ENCODE peak calls at places on chromosomes 5 and 9, in nine cellular contexts. N is astrocyte of the spinal cord, K is choroid plexus epithelial cell, S is left ventricle myocardium inferior, C is brain microvascular endothelial cell, B is endodermal cell, V is body of pancreas, L is fibroblast of pulmonary artery, F is PC-3. A is an unnamed sample.

GRCh38 chr5:138349842-138350635 is 2.4 kb upstream of the KDM3B start:
- DNase-seq in N (no peak), K (peak), S (no peak), C (no peak), B (peak), V (no peak), L (peak), F (no peak), A (peak)

GRCh38 chr5:154321546-154321945 is 124.3 kb upstream of the SAP30L start:
- DNase-seq in N (no peak), K (no peak), S (no peak), C (no peak), B (no peak), V (no peak), L (no peak), F (no peak), A (no peak)

GRCh38 chr5:148687427-148687826 is 33.1 kb upstream of the HTR4 start:
- DNase-seq in N (peak), K (peak), S (no peak), C (peak), B (peak), V (no peak), L (peak), F (peak), A (peak)

GRCh38 chr5:458547-459353 is 15.8 kb downstream of the EXOC3 start:
- DNase-seq in N (no peak), K (peak), S (peak), C (no peak), B (peak), V (no peak), L (peak), F (peak), A (peak)

GRCh38 chr9:100129772-100130171 is 30.7 kb downstream of the INVS start:
- DNase-seq in N (no peak), K (no peak), S (no peak), C (no peak), B (no peak), V (no peak), L (no peak), F (no peak), A (no peak)

GRCh38 chr5:151184316-151185042 is 26.9 kb upstream of the ANXA6 start:
- DNase-seq in N (no peak), K (no peak), S (no peak), C (no peak), B (no peak), V (no peak), L (no peak), F (no peak), A (no peak)

GRCh38 chr5:179293276-179293675 is 52.0 kb downstream of the ADAMTS2 start:
- DNase-seq in N (no peak), K (no peak), S (no peak), C (no peak), B (no peak), V (peak), L (no peak), F (no peak), A (no peak)

GRCh38 chr5:161481922-161482321 is 64.6 kb downstream of the GABRB2 start:
- DNase-seq in N (no peak), K (no peak), S (no peak), C (no peak), B (no peak), V (no peak), L (no peak), F (no peak), A (no peak)

GRCh38 chr5:531749-532315 is 7.6 kb upstream of the SLC9A3 start:
- DNase-seq in N (no peak), K (no peak), S (no peak), C (no peak), B (no peak), V (no peak), L (no peak), F (no peak), A (no peak)

GRCh38 chr5:71946631-71947030 is 160.6 kb upstream of the MAP1B start:
- DNase-seq in N (no peak), K (no peak), S (no peak), C (no peak), B (no peak), V (no peak), L (no peak), F (no peak), A (no peak)

GRCh38 chr9:99821187-99822095 is at the start of gene NR4A3:
- DNase-seq in N (peak), K (peak), S (peak), C (peak), B (peak), V (peak), L (peak), F (peak), A (peak)

GRCh38 chr5:115842089-115842881 is 550 bp downstream of the AP3S1 start:
- DNase-seq in N (peak), K (no peak), S (no peak), C (no peak), B (no peak), V (peak), L (peak), F (peak), A (no peak)

GRCh38 chr9:133585481-133586367 is 23.5 kb downstream of the FAM163B start:
- DNase-seq in N (no peak), K (no peak), S (no peak), C (no peak), B (no peak), V (no peak), L (no peak), F (no peak), A (no peak)

GRCh38 chr9:93686880-93687236 is 110.5 kb downstream of the PHF2 start:
- DNase-seq in N (no peak), K (no peak), S (no peak), C (no peak), B (no peak), V (no peak), L (no peak), F (no peak), A (no peak)

GRCh38 chr5:124156408-124157027 is 589.9 kb downstream of the ZNF608 start:
- DNase-seq in N (peak), K (peak), S (no peak), C (peak), B (no peak), V (no peak), L (peak), F (no peak), A (no peak)

GRCh38 chr9:74355107-74355506 is 142.0 kb upstream of the RORB start:
- DNase-seq in N (no peak), K (no peak), S (no peak), C (no peak), B (no peak), V (no peak), L (no peak), F (no peak), A (no peak)

GRCh38 chr9:29211681-29212589 is 1638.7 kb upstream of the C9orf72 start:
- DNase-seq in N (peak), K (peak), S (no peak), C (no peak), B (peak), V (peak), L (peak), F (no peak), A (peak)
- TF ChIP-seq CTCF in N (peak), K (peak), S (peak), C (peak), B (peak), V (peak), L (peak), F (no peak), A (peak)

GRCh38 chr9:114153761-114154596 is 1.4 kb upstream of the COL27A1 start:
- DNase-seq in N (no peak), K (no peak), S (no peak), C (no peak), B (peak), V (peak), L (no peak), F (peak), A (peak)
- H3K4me3 ChIP-seq in N (peak), K (peak), S (peak), C (peak), B (peak), V (peak), L (no peak), F (peak), A (peak)

GRCh38 chr9:15306068-15306756 is 804 bp downstream of the TTC39B start:
- DNase-seq in N (peak), K (peak), S (peak), C (peak), B (peak), V (peak), L (peak), F (peak), A (peak)

GRCh38 chr9:15306757-15307522 is at the start of gene TTC39B:
- DNase-seq in N (peak), K (peak), S (peak), C (peak), B (peak), V (peak), L (peak), F (peak), A (peak)

GRCh38 chr9:15308511-15308910 is 1.5 kb upstream of the TTC39B start:
- DNase-seq in N (peak), K (peak), S (no peak), C (peak), B (no peak), V (no peak), L (peak), F (peak), A (peak)

GRCh38 chr9:15304620-15305019 is 2.4 kb downstream of the TTC39B start:
- DNase-seq in N (no peak), K (no peak), S (no peak), C (no peak), B (no peak), V (no peak), L (no peak), F (no peak), A (peak)

DNA sequence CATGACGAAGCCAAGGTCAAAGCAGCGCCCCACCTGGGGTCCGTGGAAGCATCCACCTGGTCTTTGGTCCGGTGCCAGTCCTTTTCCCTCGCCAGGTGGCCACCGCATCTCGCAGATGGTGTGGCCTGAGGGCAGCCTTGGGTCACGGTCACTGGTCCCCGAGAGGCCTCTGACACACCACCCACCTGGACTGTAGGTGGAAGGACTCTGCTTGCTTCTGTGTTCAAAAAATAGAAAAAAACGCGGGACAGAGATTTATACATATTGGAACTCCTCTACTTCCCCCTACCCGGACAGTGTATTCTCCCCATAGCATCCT is 466 bp upstream of the TTC39B start:
- DNase-seq in N (no peak), K (no peak), S (no peak), C (no peak), B (no peak), V (no peak), L (no peak), F (no peak), A (no peak)
- TF ChIP-seq CTCF in N (no peak), K (peak), S (no peak), C (no peak), B (no peak), V (peak), L (no peak), F (no peak), A (no peak)

DNA sequence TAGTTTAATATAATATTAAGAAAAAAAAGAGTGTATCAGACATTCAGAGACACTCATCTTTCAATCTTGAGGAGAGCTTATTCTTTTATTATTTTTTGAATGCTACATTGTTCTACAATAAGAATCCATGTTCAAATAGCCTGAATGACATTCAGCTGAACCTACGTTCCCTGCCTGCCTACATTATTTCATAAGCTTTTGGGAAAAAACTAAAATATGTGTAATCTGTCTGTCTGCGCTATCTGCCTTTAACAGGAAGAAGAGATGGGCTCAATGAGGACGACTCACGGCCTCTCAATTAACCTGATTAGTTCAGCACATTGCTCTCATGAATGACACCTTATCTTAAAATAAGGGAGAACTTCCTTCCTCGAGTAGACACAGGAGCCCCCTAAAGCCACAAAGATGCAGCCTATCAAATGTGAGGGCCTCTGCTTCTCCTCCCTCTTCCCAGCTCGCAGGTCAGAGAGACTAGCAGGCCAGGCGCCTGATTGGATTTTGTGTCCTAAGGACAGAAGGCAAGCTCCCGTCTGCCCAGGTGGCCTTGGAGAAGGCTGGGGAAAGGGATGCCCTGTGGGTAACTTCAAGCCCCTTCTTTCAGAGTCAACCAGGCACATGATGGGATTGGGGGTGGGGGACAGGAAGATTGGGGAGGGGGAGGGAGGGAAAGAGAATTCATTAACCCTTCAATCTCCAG is 37.7 kb downstream of the EBF1 start:
- DNase-seq in N (no peak), K (peak), S (no peak), C (peak), B (peak), V (no peak), L (peak), F (no peak), A (no peak)
- H3K4me3 ChIP-seq in N (peak), K (peak), S (peak), C (peak), B (no peak), V (no peak), L (peak), F (no peak), A (no peak)

DNA sequence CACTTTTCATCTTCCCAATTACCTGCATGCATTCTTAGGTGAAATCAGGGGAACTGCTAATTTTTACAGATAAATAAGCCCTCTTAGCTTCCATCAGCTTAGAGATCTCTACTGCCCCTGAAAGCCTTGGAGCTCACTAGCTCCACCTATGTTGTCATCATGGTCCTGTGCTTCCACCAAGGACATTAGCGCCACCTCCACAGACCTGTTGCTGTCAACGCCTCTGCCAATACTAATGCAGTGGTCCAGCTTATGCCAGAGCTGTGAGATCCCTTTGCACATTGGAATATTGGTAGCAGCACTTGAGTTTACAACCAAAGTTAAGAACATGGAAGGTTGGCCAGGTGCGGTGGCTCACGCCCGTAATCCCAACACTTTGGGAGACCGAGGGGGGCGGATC is 7.7 kb upstream of the SHISAL2B start:
- DNase-seq in N (no peak), K (no peak), S (no peak), C (no peak), B (peak), V (no peak), L (no peak), F (no peak), A (no peak)
- TF ChIP-seq CTCF in N (no peak), K (peak), S (no peak), C (peak), B (peak), V (no peak), L (no peak), F (peak), A (no peak)

DNA sequence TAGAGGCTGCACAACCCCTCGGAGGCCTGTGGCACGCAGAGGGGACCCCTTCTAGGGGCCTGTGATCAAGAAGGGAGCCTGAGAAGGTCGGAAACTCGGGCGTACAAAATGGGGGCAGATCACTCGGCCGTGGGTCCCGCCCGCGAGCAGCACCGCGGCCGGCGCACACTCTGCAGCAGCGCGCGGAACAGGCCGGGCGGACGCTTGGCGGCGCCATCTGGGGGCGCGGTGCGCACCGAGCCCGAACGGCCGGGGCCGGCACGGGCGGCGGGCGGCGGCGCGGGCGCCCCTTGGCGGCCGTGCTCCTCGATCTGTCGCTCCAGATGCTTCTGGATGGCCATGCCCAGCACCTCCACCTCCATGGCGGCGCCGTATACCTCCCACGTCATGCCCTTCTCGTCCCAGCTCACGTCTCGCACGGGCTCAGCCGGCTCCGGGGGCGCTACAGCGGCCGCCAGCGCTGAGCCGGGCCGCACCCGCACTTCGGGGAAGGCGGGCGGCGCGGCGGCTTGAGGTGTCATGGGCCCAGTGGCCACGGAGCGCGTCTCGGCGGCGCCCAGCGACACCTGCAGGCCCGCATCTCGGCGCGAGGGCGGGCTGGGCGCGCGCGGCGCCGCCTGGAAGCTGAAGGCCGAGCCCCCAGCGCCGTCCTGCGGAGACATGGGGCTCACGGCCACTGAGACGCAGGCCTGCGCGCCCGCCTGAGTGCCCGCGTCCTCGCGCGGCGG is 13.1 kb downstream of the GPRIN1 start:
- DNase-seq in N (no peak), K (peak), S (peak), C (no peak), B (peak), V (peak), L (peak), F (no peak), A (peak)
- H3K4me3 ChIP-seq in N (no peak), K (peak), S (peak), C (peak), B (no peak), V (no peak), L (peak), F (no peak), A (peak)